ENCODE peak calls at places on chromosomes 6 and 20, in ten cellular contexts. One of them, this sample, is unnamed.

GRCh38 chr6:146311079-146311478 is 232.6 kb upstream of the RAB32 start:
- DNase-seq in amniotic stem cell: no peak
- DNase-seq in lower leg skin: no peak
- DNase-seq in HEK293T: no peak
- DNase-seq in nucleus accumbens: no peak
- DNase-seq in activated T-cell treated with anti-CD3 and anti-CD28 coated beads for 1 hour: no peak
- DNase-seq in HFFc6: no peak
- DNase-seq in ACHN: no peak
- DNase-seq in M059J: no peak
- DNase-seq in cardiac septum: no peak
- DNase-seq in this sample: no peak

GRCh38 chr20:57908691-57909090 is 198.9 kb upstream of the PMEPA1 start:
- DNase-seq in cardiac septum: peak
- DNase-seq in ACHN: no peak
- DNase-seq in HEK293T: no peak
- DNase-seq in nucleus accumbens: no peak
- DNase-seq in lower leg skin: no peak
- DNase-seq in HFFc6: no peak
- DNase-seq in amniotic stem cell: no peak
- DNase-seq in M059J: no peak
- DNase-seq in activated T-cell treated with anti-CD3 and anti-CD28 coated beads for 1 hour: no peak
- DNase-seq in this sample: no peak

GRCh38 chr20:57555457-57556184 is 5.3 kb upstream of the PCK1 start:
- DNase-seq in cardiac septum: no peak
- DNase-seq in M059J: no peak
- DNase-seq in activated T-cell treated with anti-CD3 and anti-CD28 coated beads for 1 hour: no peak
- DNase-seq in ACHN: no peak
- DNase-seq in lower leg skin: no peak
- DNase-seq in amniotic stem cell: no peak
- DNase-seq in HEK293T: no peak
- DNase-seq in HFFc6: no peak
- DNase-seq in nucleus accumbens: no peak
- DNase-seq in this sample: no peak

GRCh38 chr20:44109951-44110361 is 77.0 kb downstream of the JPH2 start:
- DNase-seq in HEK293T: no peak
- DNase-seq in M059J: no peak
- DNase-seq in activated T-cell treated with anti-CD3 and anti-CD28 coated beads for 1 hour: no peak
- DNase-seq in nucleus accumbens: no peak
- DNase-seq in ACHN: no peak
- DNase-seq in amniotic stem cell: no peak
- DNase-seq in lower leg skin: no peak
- DNase-seq in cardiac septum: no peak
- DNase-seq in HFFc6: no peak
- DNase-seq in this sample: no peak

GRCh38 chr6:115747719-115748118 is 313.0 kb downstream of the FRK start:
- DNase-seq in HEK293T: no peak
- DNase-seq in HFFc6: no peak
- DNase-seq in ACHN: no peak
- DNase-seq in amniotic stem cell: no peak
- DNase-seq in activated T-cell treated with anti-CD3 and anti-CD28 coated beads for 1 hour: no peak
- DNase-seq in lower leg skin: no peak
- DNase-seq in nucleus accumbens: no peak
- DNase-seq in cardiac septum: no peak
- DNase-seq in M059J: no peak
- DNase-seq in this sample: no peak

GRCh38 chr20:37397076-37397953 is 51.4 kb downstream of the SRC start:
- DNase-seq in activated T-cell treated with anti-CD3 and anti-CD28 coated beads for 1 hour: no peak
- DNase-seq in M059J: peak
- DNase-seq in lower leg skin: no peak
- DNase-seq in ACHN: no peak
- DNase-seq in HFFc6: peak
- DNase-seq in cardiac septum: no peak
- DNase-seq in nucleus accumbens: no peak
- DNase-seq in HEK293T: no peak
- DNase-seq in amniotic stem cell: no peak
- DNase-seq in this sample: no peak

GRCh38 chr6:44309092-44309491 is 4.1 kb downstream of the AARS2 start:
- DNase-seq in lower leg skin: no peak
- DNase-seq in nucleus accumbens: no peak
- DNase-seq in M059J: no peak
- DNase-seq in cardiac septum: no peak
- DNase-seq in ACHN: no peak
- DNase-seq in activated T-cell treated with anti-CD3 and anti-CD28 coated beads for 1 hour: no peak
- DNase-seq in HEK293T: no peak
- DNase-seq in amniotic stem cell: no peak
- DNase-seq in HFFc6: peak
- DNase-seq in this sample: no peak

GRCh38 chr20:54122189-54122588 is 51.6 kb downstream of the CYP24A1 start:
- DNase-seq in nucleus accumbens: no peak
- DNase-seq in amniotic stem cell: no peak
- DNase-seq in activated T-cell treated with anti-CD3 and anti-CD28 coated beads for 1 hour: no peak
- DNase-seq in HFFc6: peak
- DNase-seq in HEK293T: no peak
- DNase-seq in cardiac septum: no peak
- DNase-seq in M059J: peak
- DNase-seq in lower leg skin: no peak
- DNase-seq in ACHN: peak
- DNase-seq in this sample: no peak

GRCh38 chr6:121260651-121261102 is 73.6 kb downstream of the TBC1D32 start:
- DNase-seq in amniotic stem cell: no peak
- DNase-seq in nucleus accumbens: no peak
- DNase-seq in cardiac septum: peak
- DNase-seq in lower leg skin: no peak
- DNase-seq in ACHN: no peak
- DNase-seq in HEK293T: no peak
- DNase-seq in M059J: peak
- DNase-seq in activated T-cell treated with anti-CD3 and anti-CD28 coated beads for 1 hour: no peak
- DNase-seq in HFFc6: no peak
- DNase-seq in this sample: no peak

GRCh38 chr6:72721346-72721745 is 99.5 kb downstream of the KCNQ5 start:
- DNase-seq in cardiac septum: no peak
- DNase-seq in HEK293T: no peak
- DNase-seq in amniotic stem cell: no peak
- DNase-seq in nucleus accumbens: no peak
- DNase-seq in activated T-cell treated with anti-CD3 and anti-CD28 coated beads for 1 hour: no peak
- DNase-seq in M059J: no peak
- DNase-seq in ACHN: no peak
- DNase-seq in lower leg skin: no peak
- DNase-seq in HFFc6: no peak
- DNase-seq in this sample: no peak

GRCh38 chr6:116572162-116572561 is 858 bp downstream of the RWDD1 start:
- DNase-seq in HEK293T: peak
- DNase-seq in activated T-cell treated with anti-CD3 and anti-CD28 coated beads for 1 hour: no peak
- DNase-seq in lower leg skin: no peak
- DNase-seq in amniotic stem cell: no peak
- DNase-seq in HFFc6: peak
- DNase-seq in M059J: peak
- DNase-seq in ACHN: peak
- DNase-seq in nucleus accumbens: no peak
- DNase-seq in cardiac septum: no peak
- DNase-seq in this sample: peak

GRCh38 chr20:15143478-15143877 is 806.1 kb upstream of the FLRT3 start:
- DNase-seq in cardiac septum: no peak
- DNase-seq in HFFc6: no peak
- DNase-seq in activated T-cell treated with anti-CD3 and anti-CD28 coated beads for 1 hour: no peak
- DNase-seq in HEK293T: no peak
- DNase-seq in ACHN: no peak
- DNase-seq in M059J: no peak
- DNase-seq in lower leg skin: no peak
- DNase-seq in amniotic stem cell: no peak
- DNase-seq in nucleus accumbens: no peak
- DNase-seq in this sample: no peak

GRCh38 chr6:110587328-110587727 is 110.9 kb upstream of the SLC22A16 start:
- DNase-seq in nucleus accumbens: no peak
- DNase-seq in lower leg skin: no peak
- DNase-seq in activated T-cell treated with anti-CD3 and anti-CD28 coated beads for 1 hour: no peak
- DNase-seq in ACHN: no peak
- DNase-seq in HEK293T: no peak
- DNase-seq in amniotic stem cell: no peak
- DNase-seq in HFFc6: no peak
- DNase-seq in cardiac septum: no peak
- DNase-seq in M059J: no peak
- DNase-seq in this sample: no peak

GRCh38 chr6:63510786-63511185 is 61.5 kb upstream of the LOC128125822 start:
- DNase-seq in M059J: no peak
- DNase-seq in cardiac septum: no peak
- DNase-seq in ACHN: no peak
- DNase-seq in activated T-cell treated with anti-CD3 and anti-CD28 coated beads for 1 hour: no peak
- DNase-seq in HEK293T: no peak
- DNase-seq in nucleus accumbens: no peak
- DNase-seq in HFFc6: no peak
- DNase-seq in amniotic stem cell: no peak
- DNase-seq in lower leg skin: no peak
- DNase-seq in this sample: no peak

GRCh38 chr6:159044899-159045727 is at the start of gene TAGAP:
- DNase-seq in activated T-cell treated with anti-CD3 and anti-CD28 coated beads for 1 hour: peak
- DNase-seq in lower leg skin: peak
- DNase-seq in cardiac septum: peak
- DNase-seq in ACHN: no peak
- DNase-seq in HFFc6: no peak
- DNase-seq in M059J: no peak
- DNase-seq in nucleus accumbens: no peak
- DNase-seq in HEK293T: no peak
- DNase-seq in amniotic stem cell: no peak
- DNase-seq in this sample: no peak

GRCh38 chr6:91299544-91300491 is 712.9 kb upstream of the MAP3K7 start:
- DNase-seq in HEK293T: peak
- DNase-seq in activated T-cell treated with anti-CD3 and anti-CD28 coated beads for 1 hour: no peak
- DNase-seq in cardiac septum: no peak
- DNase-seq in lower leg skin: no peak
- DNase-seq in ACHN: no peak
- DNase-seq in M059J: peak
- DNase-seq in nucleus accumbens: no peak
- DNase-seq in amniotic stem cell: no peak
- DNase-seq in HFFc6: no peak
- DNase-seq in this sample: peak

GRCh38 chr20:37552415-37552814 is 24.7 kb upstream of the BLCAP start:
- DNase-seq in nucleus accumbens: no peak
- DNase-seq in HFFc6: peak
- DNase-seq in ACHN: no peak
- DNase-seq in M059J: peak
- DNase-seq in HEK293T: no peak
- DNase-seq in amniotic stem cell: no peak
- DNase-seq in cardiac septum: no peak
- DNase-seq in lower leg skin: no peak
- DNase-seq in activated T-cell treated with anti-CD3 and anti-CD28 coated beads for 1 hour: no peak
- DNase-seq in this sample: no peak

GRCh38 chr20:17653835-17654648 is 28.0 kb downstream of the RRBP1 start:
- DNase-seq in cardiac septum: peak
- DNase-seq in nucleus accumbens: no peak
- DNase-seq in HFFc6: no peak
- DNase-seq in lower leg skin: no peak
- DNase-seq in activated T-cell treated with anti-CD3 and anti-CD28 coated beads for 1 hour: no peak
- DNase-seq in amniotic stem cell: no peak
- DNase-seq in ACHN: no peak
- DNase-seq in M059J: no peak
- DNase-seq in HEK293T: no peak
- DNase-seq in this sample: no peak

GRCh38 chr20:63974402-63975200 is 4.8 kb downstream of the SAMD10 start:
- DNase-seq in HFFc6: no peak
- DNase-seq in ACHN: no peak
- DNase-seq in amniotic stem cell: no peak
- DNase-seq in nucleus accumbens: no peak
- DNase-seq in cardiac septum: no peak
- DNase-seq in activated T-cell treated with anti-CD3 and anti-CD28 coated beads for 1 hour: no peak
- DNase-seq in HEK293T: no peak
- DNase-seq in lower leg skin: no peak
- DNase-seq in M059J: peak
- DNase-seq in this sample: no peak

GRCh38 chr20:56689852-56690485 is 60.9 kb downstream of the TFAP2C start:
- DNase-seq in M059J: peak
- DNase-seq in cardiac septum: no peak
- DNase-seq in nucleus accumbens: no peak
- DNase-seq in lower leg skin: no peak
- DNase-seq in activated T-cell treated with anti-CD3 and anti-CD28 coated beads for 1 hour: no peak
- DNase-seq in HFFc6: peak
- DNase-seq in amniotic stem cell: no peak
- DNase-seq in HEK293T: no peak
- DNase-seq in ACHN: no peak
- DNase-seq in this sample: no peak

GRCh38 chr6:99165838-99166237 is 183.6 kb downstream of the FAXC start:
- DNase-seq in lower leg skin: no peak
- DNase-seq in activated T-cell treated with anti-CD3 and anti-CD28 coated beads for 1 hour: no peak
- DNase-seq in HFFc6: no peak
- DNase-seq in cardiac septum: no peak
- DNase-seq in HEK293T: no peak
- DNase-seq in ACHN: no peak
- DNase-seq in amniotic stem cell: no peak
- DNase-seq in nucleus accumbens: no peak
- DNase-seq in M059J: no peak
- DNase-seq in this sample: no peak

GRCh38 chr6:84414531-84414930 is 187.1 kb upstream of the CEP162 start:
- DNase-seq in cardiac septum: no peak
- DNase-seq in amniotic stem cell: no peak
- DNase-seq in ACHN: no peak
- DNase-seq in M059J: no peak
- DNase-seq in activated T-cell treated with anti-CD3 and anti-CD28 coated beads for 1 hour: no peak
- DNase-seq in HEK293T: no peak
- DNase-seq in HFFc6: no peak
- DNase-seq in lower leg skin: no peak
- DNase-seq in nucleus accumbens: no peak
- DNase-seq in this sample: no peak

GRCh38 chr6:34511923-34512737 is 44.0 kb downstream of the SPDEF start:
- DNase-seq in ACHN: no peak
- DNase-seq in HEK293T: no peak
- DNase-seq in activated T-cell treated with anti-CD3 and anti-CD28 coated beads for 1 hour: no peak
- DNase-seq in nucleus accumbens: no peak
- DNase-seq in amniotic stem cell: no peak
- DNase-seq in cardiac septum: no peak
- DNase-seq in HFFc6: no peak
- DNase-seq in lower leg skin: no peak
- DNase-seq in M059J: no peak
- DNase-seq in this sample: no peak

GRCh38 chr20:21901470-21902275 is 196.2 kb downstream of the PAX1 start:
- DNase-seq in M059J: no peak
- DNase-seq in ACHN: no peak
- DNase-seq in HFFc6: no peak
- DNase-seq in cardiac septum: no peak
- DNase-seq in lower leg skin: peak
- DNase-seq in nucleus accumbens: no peak
- DNase-seq in activated T-cell treated with anti-CD3 and anti-CD28 coated beads for 1 hour: no peak
- DNase-seq in HEK293T: no peak
- DNase-seq in amniotic stem cell: no peak
- DNase-seq in this sample: no peak

GRCh38 chr6:32116674-32117073 is 7.5 kb upstream of the TNXB start:
- DNase-seq in activated T-cell treated with anti-CD3 and anti-CD28 coated beads for 1 hour: no peak
- DNase-seq in nucleus accumbens: no peak
- DNase-seq in lower leg skin: no peak
- DNase-seq in amniotic stem cell: no peak
- DNase-seq in HFFc6: no peak
- DNase-seq in M059J: peak
- DNase-seq in cardiac septum: no peak
- DNase-seq in ACHN: no peak
- DNase-seq in HEK293T: peak
- DNase-seq in this sample: no peak

GRCh38 chr20:45934046-45934586 is 367 bp upstream of the PCIF1 start:
- DNase-seq in HFFc6: no peak
- DNase-seq in HEK293T: peak
- DNase-seq in amniotic stem cell: no peak
- DNase-seq in activated T-cell treated with anti-CD3 and anti-CD28 coated beads for 1 hour: no peak
- DNase-seq in nucleus accumbens: peak
- DNase-seq in lower leg skin: no peak
- DNase-seq in ACHN: peak
- DNase-seq in cardiac septum: no peak
- DNase-seq in M059J: peak
- DNase-seq in this sample: peak

GRCh38 chr6:11333292-11333849 is 100.9 kb upstream of the NEDD9 start:
- DNase-seq in ACHN: no peak
- DNase-seq in nucleus accumbens: no peak
- DNase-seq in HFFc6: no peak
- DNase-seq in activated T-cell treated with anti-CD3 and anti-CD28 coated beads for 1 hour: no peak
- DNase-seq in amniotic stem cell: no peak
- DNase-seq in lower leg skin: no peak
- DNase-seq in cardiac septum: no peak
- DNase-seq in HEK293T: no peak
- DNase-seq in M059J: no peak
- DNase-seq in this sample: no peak

GRCh38 chr20:18679020-18679419 is 91.2 kb downstream of the DTD1 start:
- DNase-seq in HFFc6: peak
- DNase-seq in ACHN: no peak
- DNase-seq in lower leg skin: no peak
- DNase-seq in M059J: peak
- DNase-seq in amniotic stem cell: no peak
- DNase-seq in nucleus accumbens: peak
- DNase-seq in cardiac septum: no peak
- DNase-seq in HEK293T: no peak
- DNase-seq in activated T-cell treated with anti-CD3 and anti-CD28 coated beads for 1 hour: no peak
- DNase-seq in this sample: no peak